ENCODE peak calls at places on chromosomes 11 and 22, in eight cellular contexts. One of them, this sample, is unnamed.
A peak's percentile ranks its signal among the peaks of the same experiment; 100 is the strongest.

GRCh38 chr22:28155808-28156207 is 236.8 kb upstream of the PITPNB start:
- DNase-seq in CD4-positive, alpha-beta T cell: no peak
- DNase-seq in NCI-H774: no peak
- DNase-seq in NAMALWA: no peak
- DNase-seq in NCI-H2081: no peak
- DNase-seq in caudate nucleus: no peak
- DNase-seq in activated CD4-positive, CD25-positive, alpha-beta regulatory T cell: no peak
- DNase-seq in globus pallidus: no peak
- DNase-seq in this sample: no peak

GRCh38 chr22:46019351-46019750 is 42.4 kb upstream of the WNT7B start:
- DNase-seq in NAMALWA: no peak
- DNase-seq in activated CD4-positive, CD25-positive, alpha-beta regulatory T cell: no peak
- DNase-seq in CD4-positive, alpha-beta T cell: no peak
- DNase-seq in globus pallidus: no peak
- DNase-seq in NCI-H774: no peak
- DNase-seq in caudate nucleus: no peak
- DNase-seq in NCI-H2081: no peak
- DNase-seq in this sample: no peak

GRCh38 chr11:78921517-78921916 is 346.9 kb upstream of the NARS2 start:
- DNase-seq in CD4-positive, alpha-beta T cell: no peak
- DNase-seq in globus pallidus: no peak
- DNase-seq in NCI-H774: no peak
- DNase-seq in activated CD4-positive, CD25-positive, alpha-beta regulatory T cell: no peak
- DNase-seq in caudate nucleus: no peak
- DNase-seq in NAMALWA: no peak
- DNase-seq in NCI-H2081: no peak
- DNase-seq in this sample: no peak

GRCh38 chr22:24592144-24592845 is 578 bp downstream of the LRRC75B start:
- DNase-seq in caudate nucleus: no peak
- DNase-seq in NCI-H774: no peak
- DNase-seq in NAMALWA: no peak
- DNase-seq in activated CD4-positive, CD25-positive, alpha-beta regulatory T cell: no peak
- DNase-seq in CD4-positive, alpha-beta T cell: no peak
- DNase-seq in NCI-H2081: no peak
- DNase-seq in globus pallidus: peak; percentile 26
- DNase-seq in this sample: no peak

GRCh38 chr11:20053572-20053971 is 106.7 kb downstream of the DBX1 start:
- DNase-seq in globus pallidus: no peak
- DNase-seq in NAMALWA: no peak
- DNase-seq in NCI-H2081: no peak
- DNase-seq in CD4-positive, alpha-beta T cell: no peak
- DNase-seq in caudate nucleus: no peak
- DNase-seq in NCI-H774: no peak
- DNase-seq in activated CD4-positive, CD25-positive, alpha-beta regulatory T cell: no peak
- DNase-seq in this sample: no peak

GRCh38 chr11:68118753-68119448 is 2.3 kb downstream of the CHKA start:
- DNase-seq in caudate nucleus: peak; percentile 17
- DNase-seq in NCI-H774: no peak
- DNase-seq in NCI-H2081: peak; percentile 15
- DNase-seq in globus pallidus: no peak
- DNase-seq in activated CD4-positive, CD25-positive, alpha-beta regulatory T cell: no peak
- DNase-seq in CD4-positive, alpha-beta T cell: no peak
- DNase-seq in NAMALWA: peak; percentile 86
- DNase-seq in this sample: no peak

GRCh38 chr11:84355911-84356310 is 1069.7 kb upstream of the CCDC90B start:
- DNase-seq in activated CD4-positive, CD25-positive, alpha-beta regulatory T cell: no peak
- DNase-seq in CD4-positive, alpha-beta T cell: no peak
- DNase-seq in globus pallidus: no peak
- DNase-seq in NCI-H774: peak; percentile 16
- DNase-seq in NCI-H2081: peak; percentile 6
- DNase-seq in NAMALWA: no peak
- DNase-seq in caudate nucleus: no peak
- DNase-seq in this sample: no peak

GRCh38 chr11:44464741-44465140 is 100.7 kb upstream of the CD82 start:
- DNase-seq in caudate nucleus: no peak
- DNase-seq in globus pallidus: no peak
- DNase-seq in NAMALWA: peak; percentile 30
- DNase-seq in activated CD4-positive, CD25-positive, alpha-beta regulatory T cell: no peak
- DNase-seq in NCI-H2081: no peak
- DNase-seq in NCI-H774: peak; percentile 12
- DNase-seq in CD4-positive, alpha-beta T cell: no peak
- DNase-seq in this sample: no peak

GRCh38 chr11:119206512-119207299 is 567 bp downstream of the CBL start:
- DNase-seq in CD4-positive, alpha-beta T cell: peak; percentile 35
- DNase-seq in activated CD4-positive, CD25-positive, alpha-beta regulatory T cell: peak; percentile 40
- DNase-seq in NCI-H774: no peak
- DNase-seq in NAMALWA: peak; percentile 65
- DNase-seq in caudate nucleus: no peak
- DNase-seq in NCI-H2081: peak; percentile 33
- DNase-seq in globus pallidus: peak; percentile 22
- DNase-seq in this sample: peak; percentile 1

GRCh38 chr11:12973529-12974181 is 35.5 kb upstream of the RASSF10 start:
- DNase-seq in NCI-H2081: no peak
- DNase-seq in caudate nucleus: no peak
- DNase-seq in CD4-positive, alpha-beta T cell: no peak
- DNase-seq in globus pallidus: no peak
- DNase-seq in NCI-H774: no peak
- DNase-seq in activated CD4-positive, CD25-positive, alpha-beta regulatory T cell: no peak
- DNase-seq in NAMALWA: no peak
- DNase-seq in this sample: no peak

GRCh38 chr22:18954333-18954732 is 18.2 kb upstream of the PRODH start:
- DNase-seq in CD4-positive, alpha-beta T cell: peak; percentile 43
- DNase-seq in caudate nucleus: peak; percentile 62
- DNase-seq in NCI-H2081: peak; percentile 44
- DNase-seq in globus pallidus: peak; percentile 39
- DNase-seq in activated CD4-positive, CD25-positive, alpha-beta regulatory T cell: peak; percentile 31
- DNase-seq in NCI-H774: peak; percentile 49
- DNase-seq in NAMALWA: peak; percentile 64
- DNase-seq in this sample: peak; percentile 32

GRCh38 chr11:64233913-64234839 is at the start of gene VEGFB:
- DNase-seq in NAMALWA: peak; percentile 72
- DNase-seq in globus pallidus: peak; percentile 74
- DNase-seq in NCI-H2081: peak; percentile 54
- DNase-seq in CD4-positive, alpha-beta T cell: peak; percentile 73
- DNase-seq in activated CD4-positive, CD25-positive, alpha-beta regulatory T cell: peak; percentile 36
- DNase-seq in caudate nucleus: no peak
- DNase-seq in NCI-H774: peak; percentile 79
- DNase-seq in this sample: peak; percentile 34

GRCh38 chr11:126645206-126645605 is 289.7 kb downstream of the ST3GAL4 start:
- DNase-seq in caudate nucleus: no peak
- DNase-seq in CD4-positive, alpha-beta T cell: no peak
- DNase-seq in globus pallidus: no peak
- DNase-seq in NAMALWA: no peak
- DNase-seq in activated CD4-positive, CD25-positive, alpha-beta regulatory T cell: no peak
- DNase-seq in NCI-H2081: no peak
- DNase-seq in NCI-H774: no peak
- DNase-seq in this sample: no peak

GRCh38 chr22:23681026-23681809 is 9.6 kb upstream of the RGL4 start:
- DNase-seq in NAMALWA: peak; percentile 9
- DNase-seq in caudate nucleus: no peak
- DNase-seq in globus pallidus: no peak
- DNase-seq in activated CD4-positive, CD25-positive, alpha-beta regulatory T cell: no peak
- DNase-seq in NCI-H774: no peak
- DNase-seq in CD4-positive, alpha-beta T cell: no peak
- DNase-seq in NCI-H2081: no peak
- DNase-seq in this sample: no peak

GRCh38 chr11:1888811-1889526 is 2.7 kb downstream of the PRR33 start:
- DNase-seq in NCI-H2081: no peak
- DNase-seq in globus pallidus: no peak
- DNase-seq in NCI-H774: no peak
- DNase-seq in CD4-positive, alpha-beta T cell: peak; percentile 75
- DNase-seq in activated CD4-positive, CD25-positive, alpha-beta regulatory T cell: no peak
- DNase-seq in NAMALWA: no peak
- DNase-seq in caudate nucleus: no peak
- DNase-seq in this sample: peak; percentile 51

GRCh38 chr11:47156951-47157350 is 19.7 kb downstream of the ARFGAP2 start:
- DNase-seq in NAMALWA: no peak
- DNase-seq in NCI-H2081: no peak
- DNase-seq in CD4-positive, alpha-beta T cell: no peak
- DNase-seq in activated CD4-positive, CD25-positive, alpha-beta regulatory T cell: no peak
- DNase-seq in globus pallidus: no peak
- DNase-seq in caudate nucleus: no peak
- DNase-seq in NCI-H774: no peak
- DNase-seq in this sample: no peak

GRCh38 chr11:77039491-77040400 is 5.5 kb downstream of the B3GNT6 start:
- DNase-seq in NCI-H774: no peak
- DNase-seq in caudate nucleus: no peak
- DNase-seq in NCI-H2081: no peak
- DNase-seq in NAMALWA: no peak
- DNase-seq in activated CD4-positive, CD25-positive, alpha-beta regulatory T cell: no peak
- DNase-seq in globus pallidus: no peak
- DNase-seq in CD4-positive, alpha-beta T cell: no peak
- DNase-seq in this sample: no peak

GRCh38 chr22:49826603-49827306 is 918 bp downstream of the BRD1 start:
- DNase-seq in CD4-positive, alpha-beta T cell: no peak
- DNase-seq in NAMALWA: peak; percentile 49
- DNase-seq in caudate nucleus: no peak
- DNase-seq in activated CD4-positive, CD25-positive, alpha-beta regulatory T cell: no peak
- DNase-seq in NCI-H774: no peak
- DNase-seq in globus pallidus: peak; percentile 16
- DNase-seq in NCI-H2081: no peak
- DNase-seq in this sample: no peak

GRCh38 chr11:72624496-72625201 is 49.6 kb downstream of the PDE2A start:
- DNase-seq in caudate nucleus: peak; percentile 29
- DNase-seq in CD4-positive, alpha-beta T cell: no peak
- DNase-seq in NAMALWA: no peak
- DNase-seq in NCI-H774: no peak
- DNase-seq in activated CD4-positive, CD25-positive, alpha-beta regulatory T cell: no peak
- DNase-seq in globus pallidus: no peak
- DNase-seq in NCI-H2081: no peak
- DNase-seq in this sample: no peak

GRCh38 chr11:119832536-119832935 is 103.5 kb upstream of the NECTIN1 start:
- DNase-seq in NCI-H774: peak; percentile 60
- DNase-seq in NCI-H2081: peak; percentile 14
- DNase-seq in activated CD4-positive, CD25-positive, alpha-beta regulatory T cell: no peak
- DNase-seq in caudate nucleus: peak; percentile 14
- DNase-seq in NAMALWA: no peak
- DNase-seq in globus pallidus: no peak
- DNase-seq in CD4-positive, alpha-beta T cell: no peak
- DNase-seq in this sample: no peak

GRCh38 chr11:131662310-131662709 is 291.9 kb downstream of the NTM start:
- DNase-seq in caudate nucleus: no peak
- DNase-seq in globus pallidus: no peak
- DNase-seq in NAMALWA: no peak
- DNase-seq in CD4-positive, alpha-beta T cell: no peak
- DNase-seq in activated CD4-positive, CD25-positive, alpha-beta regulatory T cell: no peak
- DNase-seq in NCI-H2081: no peak
- DNase-seq in NCI-H774: no peak
- DNase-seq in this sample: no peak

GRCh38 chr11:68044145-68044813 is 5.5 kb downstream of the TCIRG1 start:
- DNase-seq in NAMALWA: no peak
- DNase-seq in globus pallidus: no peak
- DNase-seq in NCI-H774: peak; percentile 49
- DNase-seq in activated CD4-positive, CD25-positive, alpha-beta regulatory T cell: no peak
- DNase-seq in CD4-positive, alpha-beta T cell: no peak
- DNase-seq in caudate nucleus: no peak
- DNase-seq in NCI-H2081: peak; percentile 75
- DNase-seq in this sample: no peak

GRCh38 chr22:45977003-45977395 is at the start of gene WNT7B:
- DNase-seq in activated CD4-positive, CD25-positive, alpha-beta regulatory T cell: no peak
- DNase-seq in NCI-H774: peak; percentile 25
- DNase-seq in globus pallidus: no peak
- DNase-seq in caudate nucleus: no peak
- DNase-seq in NCI-H2081: peak; percentile 69
- DNase-seq in NAMALWA: no peak
- DNase-seq in CD4-positive, alpha-beta T cell: no peak
- DNase-seq in this sample: no peak

GRCh38 chr22:45508814-45509213 is 6.1 kb downstream of the FBLN1 start:
- DNase-seq in NCI-H774: no peak
- DNase-seq in NCI-H2081: no peak
- DNase-seq in globus pallidus: no peak
- DNase-seq in NAMALWA: no peak
- DNase-seq in CD4-positive, alpha-beta T cell: no peak
- DNase-seq in activated CD4-positive, CD25-positive, alpha-beta regulatory T cell: no peak
- DNase-seq in caudate nucleus: no peak
- DNase-seq in this sample: no peak

GRCh38 chr22:27258773-27259172 is 542.8 kb downstream of the MN1 start:
- DNase-seq in NCI-H774: no peak
- DNase-seq in activated CD4-positive, CD25-positive, alpha-beta regulatory T cell: no peak
- DNase-seq in CD4-positive, alpha-beta T cell: no peak
- DNase-seq in caudate nucleus: no peak
- DNase-seq in NAMALWA: no peak
- DNase-seq in NCI-H2081: no peak
- DNase-seq in globus pallidus: no peak
- DNase-seq in this sample: no peak

GRCh38 chr11:77278595-77279506 is 22.6 kb downstream of the GDPD4 start:
- DNase-seq in activated CD4-positive, CD25-positive, alpha-beta regulatory T cell: no peak
- DNase-seq in NCI-H2081: no peak
- DNase-seq in CD4-positive, alpha-beta T cell: no peak
- DNase-seq in globus pallidus: no peak
- DNase-seq in NAMALWA: no peak
- DNase-seq in NCI-H774: no peak
- DNase-seq in caudate nucleus: no peak
- DNase-seq in this sample: no peak

This sample was measured in activated naive CD8-positive, alpha-beta T cell treated with anti-CD3 and anti-CD28 coated beads, Interleukin-2, amount 50 U/mL, for 16 hours.